ENCODE peak calls at places on chromosomes 11 and 22, in ten cellular contexts. L is A549, H is keratinocyte, R is sigmoid colon, N is upper lobe of right lung, D is cardiac muscle cell, A is endothelial cell of umbilical vein, E is foreskin keratinocyte, G is brain microvascular endothelial cell, I is RWPE1. B is an unnamed sample.
A peak's percentile ranks its signal among the peaks of the same experiment; 100 is the strongest.

GRCh38 chr11:63769719-63770443 is 1.3 kb upstream of the ZFTA start:
- DNase-seq in E (no peak), L (no peak), D (peak; percentile 46), G (no peak), I (no peak), H (no peak), R (peak; percentile 67), A (peak; percentile 21), N (no peak), B (no peak)

GRCh38 chr22:29310065-29310862 is 3.8 kb downstream of the GAS2L1 start:
- DNase-seq in D (no peak), L (no peak), G (no peak), H (no peak), E (no peak), N (no peak), R (peak; percentile 79), I (no peak), A (no peak), B (no peak)

GRCh38 chr11:94934362-94934761 is 39.0 kb downstream of the CWC15 start:
- DNase-seq in E (no peak), R (no peak), D (no peak), L (no peak), G (peak; percentile 75), N (no peak), A (peak; percentile 55), H (no peak), I (no peak), B (no peak)

GRCh38 chr11:126716456-126717083 is 284.0 kb downstream of the KIRREL3 start:
- DNase-seq in H (no peak), G (peak; percentile 36), D (peak; percentile 43), R (no peak), E (peak; percentile 26), I (no peak), N (no peak), L (peak; percentile 40), A (no peak), B (no peak)

GRCh38 chr22:38850941-38851849 is 7.4 kb upstream of the NPTXR start:
- DNase-seq in R (no peak), H (no peak), L (peak; percentile 36), N (no peak), E (peak; percentile 66), D (no peak), G (peak; percentile 44), A (no peak), I (peak; percentile 48), B (no peak)

GRCh38 chr22:35467788-35468187 is 67.8 kb downstream of the MCM5 start:
- DNase-seq in R (peak; percentile 93), L (peak; percentile 29), G (no peak), D (peak; percentile 30), N (peak; percentile 69), I (no peak), E (no peak), H (no peak), A (peak; percentile 90), B (no peak)

GRCh38 chr11:130671801-130672700 is 223.6 kb downstream of the ADAMTS15 start:
- DNase-seq in H (no peak), R (peak; percentile 92), L (peak; percentile 13), A (no peak), I (no peak), D (peak; percentile 24), N (no peak), E (peak; percentile 56), G (peak; percentile 88), B (no peak)

GRCh38 chr22:17171016-17171312 is 11.9 kb upstream of the HDHD5 start:
- DNase-seq in I (no peak), G (no peak), A (no peak), L (no peak), D (no peak), N (no peak), H (no peak), E (no peak), R (no peak), B (no peak)

DNA sequence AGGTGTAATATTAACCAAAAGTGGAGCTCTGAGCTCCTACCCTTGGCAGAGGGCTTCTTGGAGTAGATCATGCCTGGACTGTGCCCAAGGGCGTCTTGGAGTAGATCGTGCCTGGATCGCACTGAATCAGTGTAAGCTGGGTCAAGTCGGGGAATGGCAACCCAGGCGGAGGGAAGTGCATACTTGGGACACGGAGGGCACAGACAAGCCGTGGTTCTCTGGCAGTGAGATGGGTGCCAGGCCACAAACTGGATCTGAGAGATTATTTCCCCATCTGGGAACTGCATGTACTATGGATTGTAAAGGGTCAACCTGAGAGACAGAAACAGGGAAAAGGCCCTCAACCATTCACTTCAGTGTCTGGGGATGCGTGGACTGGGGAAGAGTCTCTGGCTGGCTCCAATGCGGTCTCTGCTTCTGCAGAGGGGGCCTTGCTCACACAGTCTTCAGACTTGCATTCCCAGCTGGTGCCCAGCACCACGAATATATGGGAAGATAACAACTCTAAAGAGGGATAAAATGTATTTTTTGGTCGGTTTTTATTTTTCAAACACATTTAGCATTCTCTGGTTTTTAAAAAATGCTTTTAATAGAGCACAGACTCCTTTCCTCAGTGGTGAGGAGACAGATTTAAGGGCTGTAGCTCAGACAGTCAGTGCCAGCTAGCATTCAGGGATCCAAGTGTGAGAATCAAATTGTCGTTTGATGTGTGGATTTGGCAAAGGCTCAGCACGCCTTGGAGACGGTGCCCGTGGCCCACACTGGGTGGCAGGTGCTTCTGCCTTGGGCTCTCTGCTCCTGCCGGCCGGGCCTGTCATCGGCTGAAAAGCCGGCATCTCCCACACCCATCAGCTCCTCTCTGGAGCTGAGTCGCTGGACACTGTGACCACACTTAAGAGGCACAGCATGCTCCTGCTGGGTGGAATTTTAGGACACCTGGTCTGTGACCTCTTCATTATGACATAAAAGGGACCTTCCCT is 7.9 kb upstream of the EFCAB6 start:
- DNase-seq in G (no peak), L (no peak), A (no peak), D (no peak), R (no peak), I (no peak), N (no peak), E (no peak), H (no peak), B (no peak)
- H3K27ac ChIP-seq in G (no peak overlapping the region), L (no peak overlapping the region), A (no peak overlapping the region), D (no peak overlapping the region), R (no peak overlapping the region), I (no peak overlapping the region), N (no peak overlapping the region), E (no peak overlapping the region), H (no peak overlapping the region), B (no peak overlapping the region)

GRCh38 chr11:115069599-115069998 is 391.3 kb downstream of the NXPE2 start:
- DNase-seq in E (no peak), N (no peak), A (no peak), G (no peak), D (no peak), R (no peak), L (no peak), I (no peak), H (no peak), B (no peak)

GRCh38 chr11:115066111-115066660 is 387.9 kb downstream of the NXPE2 start:
- DNase-seq in D (no peak), H (no peak), G (no peak), I (no peak), L (no peak), N (no peak), E (no peak), A (no peak), R (no peak), B (no peak)

GRCh38 chr11:115065314-115065713 is 387.0 kb downstream of the NXPE2 start:
- DNase-seq in D (no peak), R (no peak), E (no peak), N (no peak), H (no peak), A (no peak), I (no peak), L (no peak), G (no peak), B (no peak)

DNA sequence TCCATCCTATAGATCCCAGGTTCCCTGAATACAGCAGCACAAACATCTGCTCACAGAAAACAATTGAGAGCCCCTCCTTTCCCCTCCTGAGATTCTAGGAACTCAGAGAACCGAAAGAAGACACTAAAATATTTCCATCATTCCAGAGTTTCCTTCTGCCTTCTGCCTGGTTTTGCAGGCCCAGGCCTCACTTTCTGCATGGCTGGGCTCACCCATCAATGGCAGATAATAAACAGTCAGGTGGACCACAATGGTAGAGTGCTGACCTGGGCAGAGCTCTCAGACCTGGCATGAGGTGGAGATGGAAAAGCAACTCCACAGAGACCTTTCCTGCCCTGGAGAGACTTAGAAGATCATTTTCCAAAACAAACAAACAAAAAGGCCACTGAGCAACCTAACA is 389.1 kb downstream of the NXPE2 start:
- DNase-seq in H (no peak), R (no peak), N (no peak), L (no peak), I (no peak), D (no peak), A (no peak), E (no peak), G (no peak), B (no peak)
- H3K27ac ChIP-seq in H (no peak overlapping the region), R (no peak overlapping the region), N (no peak overlapping the region), L (no peak overlapping the region), I (no peak overlapping the region), D (no peak overlapping the region), A (no peak overlapping the region), E (no peak overlapping the region), G (no peak overlapping the region), B (no peak overlapping the region)

DNA sequence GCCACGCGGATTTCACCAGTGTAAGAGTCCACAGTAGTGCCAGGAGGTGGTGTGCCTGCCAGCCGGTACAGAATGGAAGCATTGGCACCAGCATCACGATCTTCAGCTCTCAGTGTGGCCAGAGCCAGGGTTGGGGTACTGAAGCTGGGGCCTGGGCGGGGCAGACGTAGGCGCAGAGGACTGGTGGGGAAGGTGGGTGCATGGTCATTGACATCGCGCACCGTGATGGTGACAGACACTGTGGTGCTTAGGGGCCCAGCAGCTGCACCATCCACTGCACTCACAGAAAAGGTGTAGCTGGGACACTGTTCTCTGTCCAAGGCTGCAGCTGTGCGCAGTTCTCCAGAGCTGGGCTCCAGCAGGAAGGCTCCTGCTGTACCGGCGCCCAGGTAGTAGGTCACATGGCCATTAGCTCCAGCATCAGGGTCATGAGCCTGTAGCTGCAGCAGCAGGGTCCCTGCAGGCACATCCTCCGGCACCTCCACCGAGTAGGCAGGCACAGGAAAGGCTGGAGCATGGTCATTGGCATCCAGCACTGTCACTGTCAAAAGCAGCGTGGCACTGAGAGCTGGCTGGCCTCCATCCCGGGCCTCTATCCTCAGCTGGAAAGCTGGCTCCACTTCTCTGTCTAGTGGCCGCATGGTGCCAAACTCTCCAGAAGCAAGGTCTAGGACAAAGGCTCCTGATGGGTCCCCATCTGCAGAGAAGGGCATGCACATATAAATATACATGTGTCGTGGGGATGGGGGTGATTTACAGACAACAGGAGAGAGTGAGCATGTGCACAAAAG is 7.9 kb upstream of the TPP1 start:
- DNase-seq in E (no peak), R (no peak), A (no peak), H (no peak), D (no peak), G (no peak), L (no peak), I (no peak), N (no peak), B (no peak)
- H3K27ac ChIP-seq in E (no peak overlapping the region), R (no peak overlapping the region), A (no peak overlapping the region), H (no peak overlapping the region), D (no peak overlapping the region), G (no peak overlapping the region), L (no peak overlapping the region), I (no peak overlapping the region), N (no peak overlapping the region), B (no peak overlapping the region)

DNA sequence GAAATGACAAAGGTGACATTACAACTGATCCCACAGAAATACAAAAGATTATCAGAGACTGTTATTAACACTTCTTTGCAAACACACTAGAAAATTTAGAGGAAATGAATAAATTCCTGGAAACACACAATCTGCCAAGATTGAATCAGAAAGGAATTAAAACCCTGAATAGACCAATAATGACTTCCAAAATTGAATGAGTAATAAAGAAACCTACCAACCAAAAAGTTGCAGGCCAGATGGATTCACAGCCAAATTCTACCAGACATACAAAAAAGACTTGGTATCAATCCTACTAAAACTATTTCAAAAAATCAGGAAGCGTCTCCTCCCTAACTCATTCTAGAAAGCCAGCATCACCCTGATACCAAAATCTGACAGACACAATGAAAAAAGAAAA is 17.2 kb downstream of the RAB38 start:
- DNase-seq in H (no peak), R (no peak), D (no peak), G (no peak), L (no peak), E (no peak), A (no peak), I (no peak), N (no peak), B (no peak)
- H3K27ac ChIP-seq in H (no peak overlapping the region), R (no peak overlapping the region), D (no peak overlapping the region), G (no peak overlapping the region), L (no peak overlapping the region), E (no peak overlapping the region), A (no peak overlapping the region), I (no peak overlapping the region), N (no peak overlapping the region), B (no peak overlapping the region)

B was measured in epithelial cell of prostate.